ENCODE peak calls at places on chromosomes 12 and 14, in ten cellular contexts. A is lower leg skin; G is activated naive CD8-positive, alpha-beta T cell treated with anti-CD3 and anti-CD28 coated beads, Interleukin-2, amount 50 U/mL, for 16 hours; N is CD4-positive, alpha-beta T cell; E is stimulated activated effector memory CD8-positive, alpha-beta T cell treated with anti-CD3 and anti-CD28 coated beads, Interleukin-12 subunit alpha, Interleukin-12 subunit beta, amount 100 ng/mL, for 72 hours; M is T1000; Z is fibroblast of mammary gland; Q is EL; R is hypothalamus; O is HT-29. H is an unnamed sample.

GRCh38 chr12:12651752-12652151 is 40.1 kb downstream of the CREBL2 start:
- DNase-seq in A (no peak), G (no peak), N (no peak), E (no peak), M (no peak), Z (no peak), Q (no peak), R (no peak), O (no peak), H (no peak)

GRCh38 chr14:106530423-106531107 is 1004.2 kb downstream of the TMEM121 start:
- DNase-seq in A (no peak), G (no peak), N (peak; percentile 27), E (peak; percentile 14), M (no peak), Z (no peak), Q (no peak), R (no peak), O (peak; percentile 31), H (peak; percentile 28)

GRCh38 chr14:64040044-64040443 is 187.2 kb downstream of the SYNE2 start:
- DNase-seq in A (no peak), G (no peak), N (no peak), E (no peak), M (no peak), Z (peak; percentile 40), Q (no peak), R (no peak), O (no peak), H (no peak)

GRCh38 chr12:106195638-106196037 is 52.2 kb downstream of the CKAP4 start:
- DNase-seq in A (peak; percentile 93), G (no peak), N (no peak), E (no peak), M (no peak), Z (peak; percentile 82), Q (peak; percentile 10), R (no peak), O (no peak), H (no peak)

GRCh38 chr12:31265722-31266121 is 60.2 kb downstream of the SINHCAF start:
- DNase-seq in A (no peak), G (no peak), N (no peak), E (no peak), M (no peak), Z (no peak), Q (no peak), R (no peak), O (no peak), H (no peak)

GRCh38 chr12:104131609-104132008 is 6.4 kb downstream of the NFYB start:
- DNase-seq in A (no peak), G (no peak), N (no peak), E (no peak), M (no peak), Z (no peak), Q (no peak), R (no peak), O (no peak), H (no peak)

GRCh38 chr12:15180975-15181683 is 40.1 kb downstream of the RERG start:
- DNase-seq in A (no peak), G (no peak), N (no peak), E (no peak), M (no peak), Z (no peak), Q (no peak), R (no peak), O (no peak), H (no peak)

GRCh38 chr12:9760699-9761406 is at the start of gene CD69:
- DNase-seq in A (no peak), G (peak; percentile 69), N (peak; percentile 80), E (peak; percentile 53), M (no peak), Z (no peak), Q (no peak), R (no peak), O (no peak), H (peak; percentile 71)

GRCh38 chr14:64444984-64445845 is 20.1 kb upstream of the AKAP5 start:
- DNase-seq in A (no peak), G (no peak), N (peak; percentile 11), E (peak; percentile 20), M (no peak), Z (peak; percentile 72), Q (peak; percentile 85), R (no peak), O (no peak), H (peak; percentile 55)

GRCh38 chr12:54398995-54399793 is 14.7 kb upstream of the ZNF385A start:
- DNase-seq in A (peak; percentile 98), G (peak; percentile 75), N (peak; percentile 87), E (peak; percentile 85), M (peak; percentile 100), Z (peak; percentile 83), Q (peak; percentile 83), R (peak; percentile 71), O (peak; percentile 86), H (peak; percentile 87)